ENCODE peak calls at places on chromosomes 4 and X, in six cellular contexts. D is mammary epithelial cell, I is fibroblast of lung, B is GM23338, X is hepatocyte, M is H1. G is an unnamed sample.
A peak's percentile ranks its signal among the peaks of the same experiment; 100 is the strongest.

GRCh38 chr4:181761130-181761529 is 482.1 kb upstream of the TENM3 start:
- DNase-seq in I (peak; percentile 93), D (no peak), M (no peak), B (no peak), X (no peak), G (no peak)

GRCh38 chr4:20825493-20825892 is 125.2 kb downstream of the PACRGL start:
- DNase-seq in X (no peak), I (no peak), M (no peak), D (no peak), B (no peak), G (peak; percentile 23)

GRCh38 chrX:45233541-45233940 is 32.9 kb upstream of the DIPK2B start:
- DNase-seq in M (no peak), X (no peak), D (no peak), I (no peak), B (no peak), G (peak; percentile 2)

GRCh38 chr4:40688446-40689095 is 58.9 kb upstream of the RBM47 start:
- DNase-seq in M (no peak), D (peak; percentile 30), I (no peak), X (no peak), B (no peak), G (no peak)

GRCh38 chrX:150566734-150567182 is 1.7 kb upstream of the MTM1 start:
- DNase-seq in I (no peak), X (no peak), M (peak; percentile 84), D (no peak), B (peak; percentile 87), G (no peak)

GRCh38 chr4:38861791-38862190 is 5.2 kb upstream of the TLR6 start:
- DNase-seq in I (no peak), D (no peak), M (no peak), X (no peak), B (no peak), G (no peak)

GRCh38 chrX:154457491-154458115 is 478 bp upstream of the PLXNA3 start:
- DNase-seq in X (peak; percentile 75), I (no peak), D (peak; percentile 58), B (peak; percentile 80), M (no peak), G (peak; percentile 52)

GRCh38 chr4:73821325-73821724 is 15.2 kb upstream of the CXCL6 start:
- DNase-seq in X (no peak), I (no peak), M (no peak), D (no peak), B (no peak), G (no peak)

GRCh38 chr4:172727631-172728030 is 441.0 kb upstream of the GALNT7 start:
- DNase-seq in M (no peak), B (no peak), D (no peak), X (no peak), I (no peak), G (no peak)

GRCh38 chr4:80173387-80173786 is 23.9 kb upstream of the PRDM8 start:
- DNase-seq in B (no peak), I (no peak), M (no peak), D (peak; percentile 87), X (no peak), G (peak; percentile 96)

GRCh38 chrX:104315555-104315954 is 60.8 kb upstream of the ESX1 start:
- DNase-seq in B (no peak), M (no peak), X (no peak), I (peak; percentile 32), D (peak; percentile 59), G (peak; percentile 76)

GRCh38 chr4:10032625-10033024 is 11.3 kb upstream of the SLC2A9 start:
- DNase-seq in X (no peak), B (no peak), D (peak; percentile 92), M (no peak), I (peak; percentile 22), G (peak; percentile 90)

GRCh38 chr4:184433258-184433892 is 41.0 kb downstream of the IRF2 start:
- DNase-seq in X (no peak), D (no peak), I (peak; percentile 20), M (no peak), B (no peak), G (no peak)

GRCh38 chr4:6875431-6875831 is 34.2 kb upstream of the TBC1D14 start:
- DNase-seq in M (no peak), I (no peak), B (no peak), D (no peak), X (no peak), G (no peak)

GRCh38 chrX:43963726-43964125 is 9.5 kb downstream of the NDP start:
- DNase-seq in B (no peak), X (no peak), M (no peak), I (no peak), D (no peak), G (no peak)

GRCh38 chrX:122783918-122784317 is 400.2 kb upstream of the GRIA3 start:
- DNase-seq in M (no peak), D (no peak), I (no peak), B (no peak), X (no peak), G (no peak)

GRCh38 chr4:76856183-76856969 is 41.6 kb downstream of the SOWAHB start:
- DNase-seq in M (no peak), D (no peak), I (peak; percentile 90), B (no peak), X (peak; percentile 77), G (peak; percentile 20)

GRCh38 chr4:14236359-14236758 is 608.8 kb upstream of the BOD1L1 start:
- DNase-seq in X (no peak), M (no peak), D (no peak), B (no peak), I (no peak), G (no peak)

GRCh38 chrX:71556026-71556425 is 22.2 kb upstream of the GCNA start:
- DNase-seq in D (no peak), M (no peak), I (no peak), B (no peak), X (no peak), G (no peak)

GRCh38 chrX:82648062-82648461 is 860.0 kb upstream of the POU3F4 start:
- DNase-seq in D (peak; percentile 6), B (no peak), I (peak; percentile 46), M (no peak), X (no peak), G (no peak)

GRCh38 chr4:152947311-152947710 is 11.2 kb downstream of the FHDC1 start:
- DNase-seq in X (no peak), B (no peak), M (no peak), D (no peak), I (no peak), G (no peak)

GRCh38 chr4:54998991-54999390 is 126.4 kb downstream of the KDR start:
- DNase-seq in D (no peak), I (peak; percentile 64), M (no peak), X (peak; percentile 40), B (peak; percentile 68), G (peak; percentile 56)

GRCh38 chr4:37528161-37528560 is 158.0 kb downstream of the RELL1 start:
- DNase-seq in I (no peak), D (peak; percentile 48), X (peak; percentile 58), M (no peak), B (peak; percentile 19), G (peak; percentile 6)

GRCh38 chr4:93092765-93093164 is 735.8 kb upstream of the ATOH1 start:
- DNase-seq in B (no peak), D (no peak), M (no peak), X (no peak), I (no peak), G (no peak)

GRCh38 chr4:76305033-76305687 is 1.4 kb upstream of the STBD1 start:
- DNase-seq in I (no peak), M (no peak), B (no peak), D (no peak), X (no peak), G (no peak)

GRCh38 chr4:41156574-41156973 is 57.8 kb downstream of the APBB2 start:
- DNase-seq in D (peak; percentile 76), B (no peak), X (no peak), M (no peak), I (peak; percentile 24), G (peak; percentile 78)

GRCh38 chr4:174764105-174764729 is 64.8 kb downstream of the GLRA3 start:
- DNase-seq in X (peak; percentile 76), M (no peak), I (peak; percentile 68), D (peak; percentile 14), B (peak; percentile 78), G (peak; percentile 65)

GRCh38 chr4:21184788-21185187 is 484.5 kb downstream of the PACRGL start:
- DNase-seq in M (no peak), I (no peak), X (no peak), D (no peak), B (peak; percentile 43), G (no peak)

GRCh38 chrX:46376246-46376885 is 168.9 kb downstream of the ZNF674 start:
- DNase-seq in I (peak; percentile 69), M (no peak), D (peak; percentile 61), X (peak; percentile 69), B (peak; percentile 69), G (peak; percentile 75)

GRCh38 chr4:120843840-120844527 is 78.5 kb downstream of the PRDM5 start:
- DNase-seq in I (no peak), B (peak; percentile 70), D (no peak), M (peak; percentile 13), X (peak; percentile 33), G (no peak)

GRCh38 chr4:103060453-103061148 is 16.0 kb downstream of the SLC9B2 start:
- DNase-seq in I (no peak), M (no peak), B (no peak), X (no peak), D (no peak), G (no peak)

DNA sequence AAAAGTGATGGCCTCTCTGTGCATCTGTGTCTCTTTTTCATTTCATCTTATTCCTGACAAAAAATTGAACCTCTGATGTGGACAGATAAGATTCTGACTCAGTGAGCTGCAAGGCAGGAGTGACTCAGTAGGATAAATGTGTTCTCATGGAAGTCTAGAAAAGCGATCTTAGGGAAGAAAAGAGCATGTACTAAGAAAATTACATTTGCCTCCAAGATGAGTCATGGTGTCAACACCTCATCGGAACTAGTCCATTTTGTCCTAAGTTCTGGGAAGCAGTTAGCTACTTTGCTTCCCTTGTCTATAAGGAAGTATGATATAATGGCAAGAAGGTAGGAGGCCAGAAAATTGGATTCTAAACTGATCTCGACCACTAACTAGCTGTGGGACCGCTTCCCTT is 83.5 kb upstream of the AFF2 start:
- DNase-seq in X (no peak), D (peak; percentile 76), B (no peak), M (no peak), I (no peak), G (peak; percentile 67)
- H3K4me2 ChIP-seq in X (no peak overlapping the region), D (no peak overlapping the region), B (no peak overlapping the region), M (no peak overlapping the region), I (no peak overlapping the region), G (no peak overlapping the region)

GRCh38 chr4:150976478-150977118 is 38.5 kb downstream of the LRBA start:
- DNase-seq in I (no peak), M (no peak), X (no peak), D (no peak), B (peak; percentile 81), G (no peak)
- H3K27ac ChIP-seq in I (no peak overlapping the region), M (peak overlapping the region; percentile 33), X (no peak overlapping the region), D (no peak overlapping the region), B (peak overlapping the region; percentile 64), G (no peak overlapping the region)

DNA sequence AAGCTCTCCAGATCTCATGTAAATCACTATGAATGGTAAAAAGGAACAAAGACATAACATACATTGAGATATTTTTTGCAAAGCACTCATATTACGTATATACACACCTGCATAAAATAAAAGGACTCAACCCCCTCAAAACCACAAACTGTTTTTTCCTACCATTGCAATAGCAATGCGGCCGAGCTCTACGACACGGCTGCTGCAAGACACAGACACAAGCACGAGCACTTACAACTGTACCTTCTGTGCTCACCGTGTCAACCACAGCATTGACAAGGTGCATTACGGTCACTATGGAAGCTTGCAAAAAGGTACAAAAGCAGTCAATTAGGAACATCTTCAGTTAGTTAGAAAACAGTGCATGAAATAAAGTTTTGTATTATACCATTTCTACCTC is 37.1 kb upstream of the MTNR1A start:
- DNase-seq in I (no peak), X (no peak), B (no peak), M (no peak), D (no peak), G (no peak)
- H3K4me2 ChIP-seq in I (no peak overlapping the region), X (no peak overlapping the region), B (no peak overlapping the region), M (no peak overlapping the region), D (no peak overlapping the region), G (no peak overlapping the region)

GRCh38 chrX:70244881-70245280 is 10.4 kb downstream of the AWAT1 start:
- DNase-seq in M (no peak), D (no peak), I (no peak), B (no peak), X (no peak), G (no peak)
- H3K27ac ChIP-seq in M (no peak overlapping the region), D (no peak overlapping the region), I (no peak overlapping the region), B (no peak overlapping the region), X (no peak overlapping the region), G (no peak overlapping the region)

G was measured in GM23248.